ENCODE peak calls at places on chromosome 12, in six cellular contexts. B is tibial nerve; M is OCI-LY7; W is uterus; F is A673; D is CD8-positive, alpha-beta T cell. O is an unnamed sample.

GRCh38 chr12:105852496-105852895 is 286.3 kb downstream of the NUAK1 start:
- DNase-seq in B (no peak), M (no peak), W (no peak), F (no peak), D (no peak), O (no peak)

GRCh38 chr12:54160050-54160449 is 28.7 kb downstream of the SMUG1 start:
- DNase-seq in B (no peak), M (no peak), W (no peak), F (no peak), D (no peak), O (no peak)

GRCh38 chr12:107844312-107844921 is 69.9 kb downstream of the ASCL4 start:
- DNase-seq in B (no peak), M (no peak), W (no peak), F (no peak), D (no peak), O (peak; percentile 27)

GRCh38 chr12:119652665-119653064 is 15.3 kb upstream of the PRKAB1 start:
- DNase-seq in B (no peak), M (no peak), W (no peak), F (no peak), D (no peak), O (no peak)

GRCh38 chr12:21989819-21990412 is 48.7 kb upstream of the ABCC9 start:
- DNase-seq in B (no peak), M (peak; percentile 14), W (no peak), F (peak; percentile 23), D (no peak), O (peak; percentile 5)

GRCh38 chr12:66552753-66553152 is 126.1 kb downstream of the GRIP1 start:
- DNase-seq in B (no peak), M (no peak), W (no peak), F (no peak), D (no peak), O (no peak)

GRCh38 chr12:61531195-61531594 is 729.0 kb upstream of the USP15 start:
- DNase-seq in B (no peak), M (no peak), W (no peak), F (no peak), D (no peak), O (no peak)

GRCh38 chr12:41943671-41944070 is 201.0 kb downstream of the GXYLT1 start:
- DNase-seq in B (no peak), M (no peak), W (no peak), F (no peak), D (no peak), O (no peak)

GRCh38 chr12:103538397-103538796 is 42.6 kb upstream of the C12orf42 start:
- DNase-seq in B (no peak), M (no peak), W (no peak), F (no peak), D (no peak), O (no peak)

GRCh38 chr12:49873361-49873934 is 30.3 kb downstream of the FAIM2 start:
- DNase-seq in B (no peak), M (no peak), W (peak; percentile 31), F (no peak), D (no peak), O (no peak)

GRCh38 chr12:59444932-59445331 is 150.9 kb upstream of the SLC16A7 start:
- DNase-seq in B (no peak), M (no peak), W (no peak), F (no peak), D (no peak), O (no peak)

GRCh38 chr12:79415754-79416435 is 274.9 kb downstream of the PAWR start:
- DNase-seq in B (no peak), M (no peak), W (no peak), F (no peak), D (no peak), O (no peak)

GRCh38 chr12:54125950-54126695 is 62.7 kb downstream of the SMUG1 start:
- DNase-seq in B (peak; percentile 30), M (no peak), W (peak; percentile 61), F (no peak), D (peak; percentile 52), O (no peak)

GRCh38 chr12:3202734-3203446 is 125.7 kb downstream of the TSPAN9 start:
- DNase-seq in B (no peak), M (peak; percentile 49), W (peak; percentile 73), F (peak; percentile 69), D (peak; percentile 70), O (peak; percentile 82)

GRCh38 chr12:15679146-15679545 is 110.0 kb downstream of the EPS8 start:
- DNase-seq in B (no peak), M (no peak), W (no peak), F (no peak), D (no peak), O (no peak)

GRCh38 chr12:109269428-109269827 is 39.7 kb downstream of the FOXN4 start:
- DNase-seq in B (no peak), M (no peak), W (no peak), F (no peak), D (no peak), O (no peak)

GRCh38 chr12:30862486-30862885 is 64.1 kb upstream of the TSPAN11 start:
- DNase-seq in B (no peak), M (no peak), W (no peak), F (peak; percentile 86), D (no peak), O (no peak)

GRCh38 chr12:13000935-13001724 is 1.1 kb upstream of the HEBP1 start:
- DNase-seq in B (peak; percentile 31), M (peak; percentile 31), W (peak; percentile 66), F (peak; percentile 52), D (peak; percentile 59), O (peak; percentile 77)

GRCh38 chr12:130713581-130713991 is 2.5 kb downstream of the RIMBP2 start:
- DNase-seq in B (no peak), M (no peak), W (peak; percentile 32), F (peak; percentile 10), D (no peak), O (no peak)

GRCh38 chr12:106837782-106838181 is 63.3 kb downstream of the RIC8B start:
- DNase-seq in B (no peak), M (no peak), W (no peak), F (no peak), D (no peak), O (no peak)

GRCh38 chr12:22578328-22578727 is 34.0 kb upstream of the C2CD5 start:
- DNase-seq in B (no peak), M (no peak), W (no peak), F (no peak), D (no peak), O (no peak)

GRCh38 chr12:29741342-29742241 is 42.1 kb downstream of the TMTC1 start:
- DNase-seq in B (no peak), M (no peak), W (no peak), F (peak; percentile 41), D (no peak), O (no peak)

GRCh38 chr12:114664661-114665320 is 19.2 kb downstream of the TBX3 start:
- DNase-seq in B (no peak), M (no peak), W (no peak), F (no peak), D (no peak), O (no peak)

GRCh38 chr12:10288989-10289388 is 18.7 kb upstream of the KLRD1 start:
- DNase-seq in B (no peak), M (peak; percentile 14), W (no peak), F (no peak), D (no peak), O (peak; percentile 8)

GRCh38 chr12:98592825-98593322 is 612 bp upstream of the SLC25A3 start:
- DNase-seq in B (no peak), M (no peak), W (no peak), F (no peak), D (no peak), O (no peak)

DNA sequence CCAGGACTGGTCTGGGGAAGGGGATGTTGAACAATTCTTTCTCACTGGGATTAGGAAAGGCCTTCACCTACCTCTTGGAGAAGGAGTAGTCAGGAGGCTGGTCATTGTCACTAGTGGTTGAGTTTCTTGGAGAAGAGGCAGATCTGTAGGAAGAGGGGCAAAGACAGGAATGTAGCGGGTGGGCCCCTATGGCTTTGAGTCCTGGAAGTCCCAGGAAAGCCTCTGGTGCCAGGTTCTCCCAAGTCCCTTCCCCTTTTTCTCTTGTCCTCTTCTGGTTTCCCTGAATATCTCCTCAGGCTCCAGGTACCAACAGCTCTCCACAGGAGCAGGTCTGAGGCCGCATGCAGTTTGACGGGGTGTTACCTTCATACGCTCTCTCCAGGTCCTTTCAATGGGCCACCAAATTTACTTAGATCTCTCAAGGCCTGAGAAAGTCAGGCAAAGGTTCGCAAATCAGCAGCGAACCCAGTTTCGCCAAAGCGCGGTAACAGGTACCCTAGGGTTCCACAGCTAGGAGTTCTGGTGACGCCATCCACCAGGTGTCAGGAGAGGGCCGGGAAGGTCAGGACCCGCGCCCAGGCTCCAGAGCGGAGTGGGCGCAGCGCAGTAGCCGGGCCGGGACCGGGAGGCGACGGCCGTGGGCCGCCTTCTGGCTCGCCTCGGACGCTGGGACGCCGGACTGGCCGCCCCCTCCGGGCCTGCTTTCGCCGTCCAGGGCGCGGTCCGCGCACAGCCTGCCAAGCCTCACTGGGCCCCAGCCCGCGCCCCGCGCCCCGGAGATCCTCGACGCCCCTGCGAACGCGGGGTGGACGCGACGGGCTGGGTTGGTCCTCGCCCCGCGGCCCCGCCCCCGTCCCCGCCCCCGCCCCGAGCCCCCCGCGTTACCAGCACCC is 795 bp downstream of the SMAGP start:
- DNase-seq in B (no peak), M (peak; percentile 40), W (peak; percentile 21), F (peak; percentile 19), D (peak; percentile 80), O (peak; percentile 77)
- TF ChIP-seq CTCF in B (no peak), M (peak; percentile 74), W (no peak), F (peak; percentile 18), D (peak; percentile 27), O (peak; percentile 13)

DNA sequence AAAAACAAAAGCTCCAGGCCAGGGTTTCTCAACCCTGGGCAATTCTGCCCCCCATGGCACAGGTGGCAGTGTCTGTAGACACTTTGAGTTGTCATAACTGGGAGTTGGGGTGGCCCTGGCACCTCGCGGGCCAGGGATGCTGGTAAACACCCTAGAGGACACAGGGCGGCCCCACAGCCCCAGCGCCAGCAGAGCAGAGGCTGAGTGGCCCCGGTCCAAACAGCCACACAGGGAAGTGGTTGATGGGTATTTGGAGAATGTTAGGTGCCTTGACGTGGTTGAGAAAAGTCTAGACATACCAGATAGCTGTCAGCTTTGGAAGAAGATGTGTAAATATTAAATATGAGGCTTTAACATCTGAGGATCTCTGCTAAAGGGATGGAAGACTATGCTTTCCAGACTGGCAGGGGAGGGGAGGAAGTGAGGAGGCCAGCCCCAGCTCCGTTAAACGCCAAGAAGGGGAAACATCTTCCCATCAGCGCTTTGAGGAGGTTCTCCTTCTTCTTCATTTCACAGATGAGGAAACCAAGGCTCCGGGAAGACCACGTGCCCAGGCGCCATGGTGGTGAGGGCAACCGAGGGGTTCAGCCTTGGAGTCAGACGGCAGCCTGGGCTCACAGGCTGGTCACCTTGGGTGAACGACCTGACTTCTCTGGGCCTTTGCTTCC is 103.7 kb downstream of the SCARB1 start:
- DNase-seq in B (no peak), M (no peak), W (no peak), F (no peak), D (no peak), O (no peak)
- TF ChIP-seq CTCF in B (no peak), M (no peak), W (no peak), F (no peak), D (no peak), O (no peak)

GRCh38 chr12:124656214-124656516 is 88.8 kb upstream of the NCOR2 start:
- DNase-seq in B (no peak), M (no peak), W (no peak), F (no peak), D (no peak), O (no peak)
- TF ChIP-seq CTCF in B (no peak), M (no peak), W (no peak), F (no peak), D (no peak), O (no peak)

DNA sequence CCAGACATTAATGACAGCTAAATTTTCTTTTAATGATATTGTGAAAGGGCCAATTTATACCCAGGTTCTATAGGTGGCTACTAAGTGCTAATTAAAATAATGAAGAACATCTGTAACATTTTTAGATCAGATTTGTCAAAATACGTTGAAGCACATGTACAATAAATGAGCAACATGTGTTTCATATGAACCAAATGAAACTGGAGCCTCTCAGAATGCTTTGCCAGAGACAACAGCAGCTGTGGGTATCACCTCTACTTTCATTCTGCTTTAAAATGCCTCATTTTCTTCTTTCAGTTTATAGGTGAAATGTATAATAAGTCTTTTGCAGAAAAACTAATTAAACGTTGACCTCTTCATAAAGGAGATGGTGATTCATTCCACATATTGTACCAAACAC is 26.1 kb upstream of the MYF6 start:
- DNase-seq in B (no peak), M (no peak), W (no peak), F (no peak), D (no peak), O (no peak)
- TF ChIP-seq CTCF in B (no peak), M (no peak), W (no peak), F (no peak), D (no peak), O (no peak)